ENCODE peak calls at places on chromosomes 6 and 20, in ten cellular contexts. E is kidney epithelial cell; L is MCF 10A; U is PC-3; I is sigmoid colon; N is CD8-positive, alpha-beta T cell; X is Calu3; C is ovary; M is AG04450; H is lower leg skin. J is an unnamed sample.

GRCh38 chr6:19831358-19831757 is 5.8 kb upstream of the ID4 start:
- DNase-seq in E (no peak), L (no peak), U (no peak), I (no peak), N (no peak), X (no peak), C (no peak), M (no peak), H (no peak), J (no peak)

GRCh38 chr6:107971181-107971580 is 13.2 kb upstream of the SEC63 start:
- DNase-seq in E (no peak), L (no peak), U (no peak), I (no peak), N (no peak), X (no peak), C (no peak), M (no peak), H (no peak), J (no peak)

GRCh38 chr6:80467408-80467807 is 360.9 kb downstream of the BCKDHB start:
- DNase-seq in E (no peak), L (no peak), U (no peak), I (no peak), N (no peak), X (no peak), C (no peak), M (no peak), H (no peak), J (no peak)

GRCh38 chr6:165889636-165890403 is 226.8 kb upstream of the PDE10A start:
- DNase-seq in E (no peak), L (peak), U (peak), I (no peak), N (no peak), X (peak), C (no peak), M (no peak), H (no peak), J (no peak)

GRCh38 chr6:125781307-125781868 is 9.4 kb upstream of the NCOA7 start:
- DNase-seq in E (no peak), L (no peak), U (peak), I (peak), N (peak), X (no peak), C (no peak), M (no peak), H (peak), J (no peak)

GRCh38 chr20:57210054-57210910 is 56.2 kb downstream of the BMP7 start:
- DNase-seq in E (no peak), L (no peak), U (no peak), I (no peak), N (no peak), X (peak), C (no peak), M (no peak), H (no peak), J (no peak)

GRCh38 chr20:46929902-46930301 is 35.3 kb downstream of the EYA2 start:
- DNase-seq in E (no peak), L (no peak), U (no peak), I (no peak), N (no peak), X (no peak), C (no peak), M (no peak), H (no peak), J (no peak)

GRCh38 chr20:8854566-8854965 is 214.3 kb upstream of the PLCB4 start:
- DNase-seq in E (no peak), L (no peak), U (no peak), I (peak), N (no peak), X (no peak), C (peak), M (peak), H (no peak), J (no peak)

GRCh38 chr20:58251979-58252591 is 23.6 kb upstream of the ANKRD60 start:
- DNase-seq in E (peak), L (peak), U (peak), I (no peak), N (no peak), X (peak), C (no peak), M (peak), H (no peak), J (no peak)

GRCh38 chr20:48455606-48456360 is 372.0 kb downstream of the PREX1 start:
- DNase-seq in E (no peak), L (peak), U (no peak), I (peak), N (no peak), X (no peak), C (no peak), M (no peak), H (peak), J (no peak)

GRCh38 chr20:25510202-25510601 is 75.1 kb downstream of the NINL start:
- DNase-seq in E (no peak), L (no peak), U (no peak), I (no peak), N (no peak), X (no peak), C (no peak), M (no peak), H (peak), J (no peak)

GRCh38 chr20:61888101-61888865 is 177.4 kb downstream of the TAF4 start:
- DNase-seq in E (no peak), L (no peak), U (no peak), I (no peak), N (no peak), X (no peak), C (no peak), M (no peak), H (no peak), J (no peak)

GRCh38 chr6:87870606-87871005 is 168.6 kb upstream of the AKIRIN2 start:
- DNase-seq in E (no peak), L (no peak), U (no peak), I (no peak), N (no peak), X (no peak), C (no peak), M (no peak), H (no peak), J (no peak)

GRCh38 chr6:75563032-75563431 is 38.6 kb upstream of the SENP6 start:
- DNase-seq in E (no peak), L (peak), U (peak), I (no peak), N (no peak), X (peak), C (no peak), M (no peak), H (no peak), J (no peak)

GRCh38 chr20:56117350-56117749 is 112.0 kb upstream of the CBLN4 start:
- DNase-seq in E (no peak), L (no peak), U (no peak), I (no peak), N (no peak), X (no peak), C (no peak), M (no peak), H (no peak), J (no peak)

GRCh38 chr20:38286586-38287502 is 17.1 kb upstream of the BPI start:
- DNase-seq in E (no peak), L (no peak), U (no peak), I (peak), N (no peak), X (peak), C (no peak), M (no peak), H (peak), J (no peak)

GRCh38 chr6:153941768-153942167 is 97.3 kb upstream of the OPRM1 start:
- DNase-seq in E (no peak), L (no peak), U (no peak), I (no peak), N (no peak), X (no peak), C (no peak), M (no peak), H (no peak), J (no peak)

GRCh38 chr6:113776998-113777397 is 80.1 kb upstream of the MARCKS start:
- DNase-seq in E (no peak), L (no peak), U (no peak), I (no peak), N (no peak), X (no peak), C (no peak), M (no peak), H (no peak), J (no peak)

GRCh38 chr6:31400467-31401289 is 2.7 kb upstream of the MICA start:
- DNase-seq in E (no peak), L (peak), U (peak), I (peak), N (peak), X (peak), C (peak), M (no peak), H (peak), J (no peak)

GRCh38 chr20:58546756-58547526 is 31.7 kb upstream of the APCDD1L start:
- DNase-seq in E (no peak), L (no peak), U (no peak), I (no peak), N (no peak), X (no peak), C (no peak), M (no peak), H (peak), J (peak)

GRCh38 chr6:108113557-108114519 is 39.3 kb upstream of the OSTM1 start:
- DNase-seq in E (no peak), L (peak), U (peak), I (no peak), N (no peak), X (peak), C (peak), M (peak), H (no peak), J (no peak)

GRCh38 chr6:131084982-131085381 is 21.9 kb upstream of the EPB41L2 start:
- DNase-seq in E (no peak), L (no peak), U (no peak), I (no peak), N (no peak), X (no peak), C (no peak), M (no peak), H (no peak), J (no peak)

GRCh38 chr20:47960769-47961525 is 175.7 kb upstream of the SULF2 start:
- DNase-seq in E (no peak), L (no peak), U (no peak), I (peak), N (no peak), X (no peak), C (no peak), M (no peak), H (no peak), J (no peak)

GRCh38 chr20:58843128-58843556 is 7.6 kb downstream of the GNAS-AS1 start:
- DNase-seq in E (no peak), L (no peak), U (no peak), I (no peak), N (no peak), X (no peak), C (no peak), M (no peak), H (no peak), J (no peak)

GRCh38 chr20:22908437-22908836 is 126.7 kb upstream of the SSTR4 start:
- DNase-seq in E (no peak), L (no peak), U (no peak), I (no peak), N (no peak), X (no peak), C (no peak), M (no peak), H (no peak), J (no peak)

GRCh38 chr6:131096786-131097185 is 33.7 kb upstream of the EPB41L2 start:
- DNase-seq in E (no peak), L (no peak), U (no peak), I (no peak), N (no peak), X (no peak), C (no peak), M (no peak), H (no peak), J (no peak)

GRCh38 chr6:3887150-3887700 is 38.1 kb downstream of the FAM50B start:
- DNase-seq in E (no peak), L (no peak), U (peak), I (no peak), N (no peak), X (peak), C (no peak), M (no peak), H (peak), J (no peak)

GRCh38 chr6:138428943-138429616 is 25.1 kb downstream of the HEBP2 start:
- DNase-seq in E (peak), L (peak), U (peak), I (no peak), N (no peak), X (no peak), C (no peak), M (peak), H (no peak), J (no peak)
- TF ChIP-seq CTCF in E (peak), L (peak), U (peak), I (no peak), N (peak), X (peak), C (peak), M (peak), H (no peak), J (peak)

GRCh38 chr6:32460528-32460927 is 20.8 kb downstream of the HLA-DRA start:
- DNase-seq in E (no peak), L (no peak), U (peak), I (no peak), N (no peak), X (no peak), C (no peak), M (no peak), H (no peak), J (no peak)
- TF ChIP-seq CTCF in E (no peak), L (no peak), U (no peak), I (no peak), N (no peak), X (no peak), C (no peak), M (no peak), H (no peak), J (no peak)

DNA sequence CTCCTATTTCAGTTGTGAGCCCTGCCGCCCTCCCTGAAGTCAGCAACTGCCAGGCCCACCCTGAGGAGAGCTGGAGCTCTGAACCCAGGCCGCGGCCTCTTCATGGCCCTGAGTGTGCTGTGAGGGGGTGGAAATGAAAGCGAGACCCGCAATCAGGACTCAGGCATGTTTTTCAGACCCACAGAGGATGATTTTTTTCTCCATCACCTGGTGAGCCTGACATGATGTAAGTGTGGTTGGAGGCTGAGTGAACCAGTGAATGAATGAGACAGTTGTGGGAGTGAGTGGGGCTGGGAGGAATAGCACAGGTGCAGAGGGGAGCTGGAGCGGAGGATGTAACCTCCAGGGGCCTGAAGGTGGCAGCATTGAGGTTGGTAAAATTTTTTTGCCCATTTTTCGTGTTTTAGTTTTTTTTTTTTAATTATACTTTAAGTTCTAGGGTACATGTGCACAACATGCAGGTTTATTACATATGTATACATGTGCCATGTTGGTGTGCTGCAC is 18.3 kb downstream of the RAET1L start:
- DNase-seq in E (no peak), L (peak), U (peak), I (no peak), N (peak), X (peak), C (no peak), M (no peak), H (peak), J (no peak)
- TF ChIP-seq CTCF in E (peak), L (peak), U (peak), I (no peak), N (peak), X (no peak), C (no peak), M (peak), H (no peak), J (peak)

GRCh38 chr6:157647261-157647915 is 175.7 kb upstream of the SNX9 start:
- DNase-seq in E (no peak), L (no peak), U (no peak), I (peak), N (no peak), X (no peak), C (no peak), M (no peak), H (no peak), J (no peak)

GRCh38 chr6:157650261-157650640 is 172.8 kb upstream of the SNX9 start:
- DNase-seq in E (no peak), L (no peak), U (no peak), I (peak), N (no peak), X (no peak), C (peak), M (no peak), H (no peak), J (no peak)

GRCh38 chr6:157650801-157651200 is 172.2 kb upstream of the SNX9 start:
- DNase-seq in E (no peak), L (no peak), U (no peak), I (peak), N (no peak), X (no peak), C (no peak), M (no peak), H (no peak), J (no peak)

GRCh38 chr6:157648561-157648960 is 174.5 kb upstream of the SNX9 start:
- DNase-seq in E (no peak), L (peak), U (no peak), I (peak), N (no peak), X (no peak), C (no peak), M (no peak), H (no peak), J (no peak)

GRCh38 chr6:157649311-157650260 is 173.5 kb upstream of the SNX9 start:
- DNase-seq in E (no peak), L (no peak), U (no peak), I (peak), N (no peak), X (no peak), C (peak), M (no peak), H (no peak), J (no peak)
- TF ChIP-seq CTCF in E (no peak), L (no peak), U (no peak), I (no peak), N (no peak), X (no peak), C (no peak), M (no peak), H (no peak), J (no peak)

J was measured in type B pancreatic cell.